ENCODE peak calls at places on chromosome 5, in ten cellular contexts. One of them, this sample, is unnamed.

GRCh38 chr5:98975223-98975622 is 46.4 kb upstream of the CHD1 start:
- DNase-seq in activated naive CD4-positive, alpha-beta T cell treated with anti-CD3 and anti-CD28 coated beads, Interleukin-2, amount 10 ng/mL, durations not matched to agents 7 days and 5 days: no peak
- DNase-seq in G401: no peak
- DNase-seq in thoracic aorta: no peak
- DNase-seq in anterior cingulate cortex: no peak
- DNase-seq in transverse colon: no peak
- DNase-seq in globus pallidus: no peak
- DNase-seq in DMS153: no peak
- DNase-seq in NCI-H1105: no peak
- DNase-seq in amygdala: no peak
- DNase-seq in this sample: no peak

GRCh38 chr5:75463726-75464125 is 47.7 kb downstream of the CERT1 start:
- DNase-seq in activated naive CD4-positive, alpha-beta T cell treated with anti-CD3 and anti-CD28 coated beads, Interleukin-2, amount 10 ng/mL, durations not matched to agents 7 days and 5 days: no peak
- DNase-seq in G401: peak; percentile 13
- DNase-seq in thoracic aorta: no peak
- DNase-seq in anterior cingulate cortex: no peak
- DNase-seq in transverse colon: no peak
- DNase-seq in globus pallidus: no peak
- DNase-seq in DMS153: no peak
- DNase-seq in NCI-H1105: no peak
- DNase-seq in amygdala: no peak
- DNase-seq in this sample: no peak

GRCh38 chr5:82586176-82586575 is 308.0 kb upstream of the RPS23 start:
- DNase-seq in activated naive CD4-positive, alpha-beta T cell treated with anti-CD3 and anti-CD28 coated beads, Interleukin-2, amount 10 ng/mL, durations not matched to agents 7 days and 5 days: no peak
- DNase-seq in G401: no peak
- DNase-seq in thoracic aorta: no peak
- DNase-seq in anterior cingulate cortex: no peak
- DNase-seq in transverse colon: no peak
- DNase-seq in globus pallidus: no peak
- DNase-seq in DMS153: no peak
- DNase-seq in NCI-H1105: no peak
- DNase-seq in amygdala: no peak
- DNase-seq in this sample: no peak

GRCh38 chr5:115423541-115423940 is 121.0 kb downstream of the FEM1C start:
- DNase-seq in activated naive CD4-positive, alpha-beta T cell treated with anti-CD3 and anti-CD28 coated beads, Interleukin-2, amount 10 ng/mL, durations not matched to agents 7 days and 5 days: no peak
- DNase-seq in G401: peak; percentile 97
- DNase-seq in thoracic aorta: no peak
- DNase-seq in anterior cingulate cortex: no peak
- DNase-seq in transverse colon: peak; percentile 74
- DNase-seq in globus pallidus: peak; percentile 37
- DNase-seq in DMS153: no peak
- DNase-seq in NCI-H1105: no peak
- DNase-seq in amygdala: no peak
- DNase-seq in this sample: no peak

GRCh38 chr5:146048994-146049703 is 56.2 kb downstream of the PLAC8L1 start:
- DNase-seq in activated naive CD4-positive, alpha-beta T cell treated with anti-CD3 and anti-CD28 coated beads, Interleukin-2, amount 10 ng/mL, durations not matched to agents 7 days and 5 days: no peak
- DNase-seq in G401: peak; percentile 30
- DNase-seq in thoracic aorta: no peak
- DNase-seq in anterior cingulate cortex: no peak
- DNase-seq in transverse colon: peak; percentile 65
- DNase-seq in globus pallidus: peak; percentile 40
- DNase-seq in DMS153: peak; percentile 20
- DNase-seq in NCI-H1105: peak; percentile 24
- DNase-seq in amygdala: no peak
- DNase-seq in this sample: no peak

GRCh38 chr5:115816226-115817042 is at the start of gene CDO1:
- DNase-seq in activated naive CD4-positive, alpha-beta T cell treated with anti-CD3 and anti-CD28 coated beads, Interleukin-2, amount 10 ng/mL, durations not matched to agents 7 days and 5 days: peak; percentile 56
- DNase-seq in G401: peak; percentile 91
- DNase-seq in thoracic aorta: no peak
- DNase-seq in anterior cingulate cortex: peak; percentile 82
- DNase-seq in transverse colon: peak; percentile 8
- DNase-seq in globus pallidus: peak; percentile 64
- DNase-seq in DMS153: no peak
- DNase-seq in NCI-H1105: no peak
- DNase-seq in amygdala: peak; percentile 69
- DNase-seq in this sample: no peak

GRCh38 chr5:5886812-5887486 is 464.5 kb downstream of the ICE1 start:
- DNase-seq in activated naive CD4-positive, alpha-beta T cell treated with anti-CD3 and anti-CD28 coated beads, Interleukin-2, amount 10 ng/mL, durations not matched to agents 7 days and 5 days: peak; percentile 65
- DNase-seq in G401: no peak
- DNase-seq in thoracic aorta: no peak
- DNase-seq in anterior cingulate cortex: no peak
- DNase-seq in transverse colon: peak; percentile 19
- DNase-seq in globus pallidus: no peak
- DNase-seq in DMS153: peak; percentile 55
- DNase-seq in NCI-H1105: no peak
- DNase-seq in amygdala: no peak
- DNase-seq in this sample: peak; percentile 68

GRCh38 chr5:38382898-38383297 is 124.5 kb downstream of the EGFLAM start:
- DNase-seq in activated naive CD4-positive, alpha-beta T cell treated with anti-CD3 and anti-CD28 coated beads, Interleukin-2, amount 10 ng/mL, durations not matched to agents 7 days and 5 days: peak; percentile 67
- DNase-seq in G401: peak; percentile 85
- DNase-seq in thoracic aorta: no peak
- DNase-seq in anterior cingulate cortex: peak; percentile 20
- DNase-seq in transverse colon: peak; percentile 47
- DNase-seq in globus pallidus: peak; percentile 56
- DNase-seq in DMS153: peak; percentile 68
- DNase-seq in NCI-H1105: peak; percentile 78
- DNase-seq in amygdala: no peak
- DNase-seq in this sample: peak; percentile 74

GRCh38 chr5:107672212-107673105 is 1.7 kb upstream of the EFNA5 start:
- DNase-seq in activated naive CD4-positive, alpha-beta T cell treated with anti-CD3 and anti-CD28 coated beads, Interleukin-2, amount 10 ng/mL, durations not matched to agents 7 days and 5 days: peak; percentile 31
- DNase-seq in G401: peak; percentile 81
- DNase-seq in thoracic aorta: peak; percentile 65
- DNase-seq in anterior cingulate cortex: peak; percentile 80
- DNase-seq in transverse colon: peak; percentile 88
- DNase-seq in globus pallidus: peak; percentile 62
- DNase-seq in DMS153: peak; percentile 91
- DNase-seq in NCI-H1105: peak; percentile 83
- DNase-seq in amygdala: peak; percentile 43
- DNase-seq in this sample: peak; percentile 94

GRCh38 chr5:28234356-28234968 is 1196.1 kb upstream of the CDH9 start:
- DNase-seq in activated naive CD4-positive, alpha-beta T cell treated with anti-CD3 and anti-CD28 coated beads, Interleukin-2, amount 10 ng/mL, durations not matched to agents 7 days and 5 days: no peak
- DNase-seq in G401: no peak
- DNase-seq in thoracic aorta: no peak
- DNase-seq in anterior cingulate cortex: no peak
- DNase-seq in transverse colon: no peak
- DNase-seq in globus pallidus: no peak
- DNase-seq in DMS153: no peak
- DNase-seq in NCI-H1105: no peak
- DNase-seq in amygdala: no peak
- DNase-seq in this sample: no peak

GRCh38 chr5:59287361-59287760 is 606.2 kb downstream of the PDE4D start:
- DNase-seq in activated naive CD4-positive, alpha-beta T cell treated with anti-CD3 and anti-CD28 coated beads, Interleukin-2, amount 10 ng/mL, durations not matched to agents 7 days and 5 days: no peak
- DNase-seq in G401: no peak
- DNase-seq in thoracic aorta: no peak
- DNase-seq in anterior cingulate cortex: no peak
- DNase-seq in transverse colon: peak; percentile 34
- DNase-seq in globus pallidus: no peak
- DNase-seq in DMS153: no peak
- DNase-seq in NCI-H1105: no peak
- DNase-seq in amygdala: no peak
- DNase-seq in this sample: no peak

GRCh38 chr5:137575847-137576246 is 76.7 kb upstream of the SPOCK1 start:
- DNase-seq in activated naive CD4-positive, alpha-beta T cell treated with anti-CD3 and anti-CD28 coated beads, Interleukin-2, amount 10 ng/mL, durations not matched to agents 7 days and 5 days: no peak
- DNase-seq in G401: no peak
- DNase-seq in thoracic aorta: no peak
- DNase-seq in anterior cingulate cortex: no peak
- DNase-seq in transverse colon: no peak
- DNase-seq in globus pallidus: no peak
- DNase-seq in DMS153: peak; percentile 13
- DNase-seq in NCI-H1105: no peak
- DNase-seq in amygdala: no peak
- DNase-seq in this sample: no peak

GRCh38 chr5:89351232-89351631 is 468.2 kb upstream of the MEF2C start:
- DNase-seq in activated naive CD4-positive, alpha-beta T cell treated with anti-CD3 and anti-CD28 coated beads, Interleukin-2, amount 10 ng/mL, durations not matched to agents 7 days and 5 days: no peak
- DNase-seq in G401: no peak
- DNase-seq in thoracic aorta: no peak
- DNase-seq in anterior cingulate cortex: no peak
- DNase-seq in transverse colon: no peak
- DNase-seq in globus pallidus: no peak
- DNase-seq in DMS153: no peak
- DNase-seq in NCI-H1105: no peak
- DNase-seq in amygdala: no peak
- DNase-seq in this sample: no peak

GRCh38 chr5:176700239-176700847 is 53.1 kb downstream of the TSPAN17 start:
- DNase-seq in activated naive CD4-positive, alpha-beta T cell treated with anti-CD3 and anti-CD28 coated beads, Interleukin-2, amount 10 ng/mL, durations not matched to agents 7 days and 5 days: peak; percentile 27
- DNase-seq in G401: no peak
- DNase-seq in thoracic aorta: no peak
- DNase-seq in anterior cingulate cortex: peak; percentile 39
- DNase-seq in transverse colon: no peak
- DNase-seq in globus pallidus: no peak
- DNase-seq in DMS153: no peak
- DNase-seq in NCI-H1105: no peak
- DNase-seq in amygdala: no peak
- DNase-seq in this sample: peak; percentile 17

GRCh38 chr5:76818844-76819831 is at the start of gene F2RL1:
- DNase-seq in activated naive CD4-positive, alpha-beta T cell treated with anti-CD3 and anti-CD28 coated beads, Interleukin-2, amount 10 ng/mL, durations not matched to agents 7 days and 5 days: peak; percentile 65
- DNase-seq in G401: peak; percentile 30
- DNase-seq in thoracic aorta: no peak
- DNase-seq in anterior cingulate cortex: peak; percentile 33
- DNase-seq in transverse colon: peak; percentile 94
- DNase-seq in globus pallidus: no peak
- DNase-seq in DMS153: no peak
- DNase-seq in NCI-H1105: peak; percentile 69
- DNase-seq in amygdala: no peak
- DNase-seq in this sample: peak; percentile 81

This sample was measured in NCI-H774.